ENCODE peak calls at places on chromosomes 12 and 14, in four cellular contexts. W is endothelial cell of umbilical vein, D is fibroblast of lung, X is astrocyte. A is an unnamed sample.

GRCh38 chr12:64127811-64128210 is 94.3 kb downstream of the KICS2 start:
- DNase-seq in W (no peak), X (no peak), D (no peak), A (no peak)

GRCh38 chr12:110330544-110330943 is 49.5 kb downstream of the ATP2A2 start:
- DNase-seq in X (peak), D (peak), W (no peak), A (peak)

GRCh38 chr12:34217660-34218059 is 195.4 kb downstream of the ALG10 start:
- DNase-seq in W (no peak), D (no peak), X (no peak), A (no peak)

GRCh38 chr12:110249105-110249504 is 31.9 kb upstream of the ATP2A2 start:
- DNase-seq in X (no peak), D (no peak), W (peak), A (no peak)

GRCh38 chr14:95526483-95527391 is 8.1 kb upstream of the GLRX5 start:
- DNase-seq in X (peak), D (peak), W (peak), A (no peak)

GRCh38 chr12:98418357-98419075 is 96.9 kb upstream of the TMPO start:
- DNase-seq in W (peak), D (peak), X (peak), A (peak)

GRCh38 chr12:31300783-31301182 is 25.2 kb downstream of the SINHCAF start:
- DNase-seq in W (no peak), X (no peak), D (no peak), A (no peak)

GRCh38 chr14:67738740-67739504 is 37.2 kb downstream of the RDH12 start:
- DNase-seq in X (peak), D (peak), W (no peak), A (peak)

GRCh38 chr12:45315462-45315861 is 99.6 kb downstream of the ANO6 start:
- DNase-seq in W (no peak), X (no peak), D (no peak), A (no peak)

GRCh38 chr12:67270622-67271021 is 1.5 kb downstream of the CAND1 start:
- DNase-seq in X (no peak), D (no peak), W (no peak), A (no peak)

GRCh38 chr12:66776974-66777373 is 98.1 kb upstream of the GRIP1 start:
- DNase-seq in W (no peak), D (no peak), X (no peak), A (no peak)

GRCh38 chr14:71692496-71692895 is 239.7 kb upstream of the RGS6 start:
- DNase-seq in D (peak), X (peak), W (peak), A (peak)

GRCh38 chr14:104876251-104876699 is 11.2 kb downstream of the CEP170B start:
- DNase-seq in X (no peak), D (no peak), W (no peak), A (no peak)

GRCh38 chr12:14946856-14947255 is 8.5 kb upstream of the ERP27 start:
- DNase-seq in W (peak), X (no peak), D (no peak), A (no peak)

GRCh38 chr12:53097207-53097563 is 282 bp upstream of the IGFBP6 start:
- DNase-seq in D (peak), X (peak), W (peak), A (peak)

GRCh38 chr12:51025748-51026654 is at the start of gene SLC11A2:
- DNase-seq in X (peak), W (peak), D (peak), A (peak)

GRCh38 chr12:40569626-40570179 is 122.5 kb upstream of the CNTN1 start:
- DNase-seq in X (peak), D (peak), W (no peak), A (no peak)

GRCh38 chr14:50615566-50615965 is 52.5 kb downstream of the SAV1 start:
- DNase-seq in X (no peak), D (no peak), W (no peak), A (peak)

GRCh38 chr12:40292788-40293429 is 68.1 kb downstream of the LRRK2 start:
- DNase-seq in W (no peak), D (no peak), X (no peak), A (no peak)

GRCh38 chr12:31629756-31630732 is 29.4 kb upstream of the ETFBKMT start:
- DNase-seq in W (peak), X (peak), D (peak), A (no peak)

GRCh38 chr14:106662947-106663346 is 1136.6 kb downstream of the TMEM121 start:
- DNase-seq in D (no peak), W (no peak), X (no peak), A (no peak)

GRCh38 chr12:39553476-39553875 is 66.1 kb downstream of the ABCD2 start:
- DNase-seq in W (no peak), D (no peak), X (no peak), A (no peak)

GRCh38 chr12:68611094-68611818 is 557 bp downstream of the RAP1B start:
- DNase-seq in W (peak), X (peak), D (peak), A (peak)

GRCh38 chr12:43736921-43737440 is 21.6 kb downstream of the PUS7L start:
- DNase-seq in W (no peak), X (peak), D (peak), A (no peak)

GRCh38 chr12:120662879-120663278 is 22.5 kb downstream of the CABP1 start:
- DNase-seq in D (no peak), X (no peak), W (no peak), A (no peak)

GRCh38 chr14:43258396-43258795 is 1248.7 kb downstream of the FSCB start:
- DNase-seq in W (no peak), X (no peak), D (no peak), A (no peak)

GRCh38 chr14:77087631-77088030 is 10.4 kb upstream of the CIPC start:
- DNase-seq in X (no peak), D (no peak), W (no peak), A (no peak)
- H3K27ac ChIP-seq in X (no peak), D (no peak), W (no peak), A (no peak)

GRCh38 chr12:89350661-89351488 is 1.4 kb downstream of the DUSP6 start:
- DNase-seq in D (peak), W (peak), X (no peak), A (peak)
- TF ChIP-seq EZH2 in D (no peak), W (no peak), X (no peak), A (no peak)

GRCh38 chr12:75684678-75685620 is 173.5 kb upstream of the KRR1 start:
- DNase-seq in D (peak), X (peak), W (no peak), A (no peak)
- TF ChIP-seq CTCF in D (no peak), X (no peak), W (no peak), A (no peak)

DNA sequence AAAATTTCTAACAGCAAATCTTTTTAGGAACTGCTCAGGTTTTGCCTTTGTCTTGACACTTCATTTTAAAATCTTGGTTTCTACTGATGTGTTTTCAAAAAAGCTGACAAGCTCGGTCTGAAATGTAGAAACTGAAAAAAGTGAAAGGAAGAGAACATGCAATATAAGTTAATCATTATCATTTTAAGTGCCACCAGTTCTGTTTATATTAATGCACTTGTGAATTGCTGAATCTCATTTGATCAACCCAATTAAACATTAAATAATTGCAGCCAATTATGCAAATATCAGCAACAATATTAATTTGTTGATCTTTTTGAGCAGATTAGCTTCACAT is 133.8 kb downstream of the BCAT1 start:
- DNase-seq in W (no peak), X (no peak), D (no peak), A (no peak)
- H3K27ac ChIP-seq in W (no peak), X (no peak), D (no peak), A (no peak)

GRCh38 chr12:32870716-32871115 is 25.9 kb downstream of the PKP2 start:
- DNase-seq in X (no peak), D (no peak), W (no peak), A (no peak)
- TF ChIP-seq EZH2 in X (no peak), D (no peak), W (no peak), A (no peak)

GRCh38 chr12:109121346-109121880 is 5.0 kb downstream of the ACACB start:
- DNase-seq in W (no peak), X (no peak), D (no peak), A (no peak)
- TF ChIP-seq CTCF in W (no peak), X (no peak), D (no peak), A (no peak)

DNA sequence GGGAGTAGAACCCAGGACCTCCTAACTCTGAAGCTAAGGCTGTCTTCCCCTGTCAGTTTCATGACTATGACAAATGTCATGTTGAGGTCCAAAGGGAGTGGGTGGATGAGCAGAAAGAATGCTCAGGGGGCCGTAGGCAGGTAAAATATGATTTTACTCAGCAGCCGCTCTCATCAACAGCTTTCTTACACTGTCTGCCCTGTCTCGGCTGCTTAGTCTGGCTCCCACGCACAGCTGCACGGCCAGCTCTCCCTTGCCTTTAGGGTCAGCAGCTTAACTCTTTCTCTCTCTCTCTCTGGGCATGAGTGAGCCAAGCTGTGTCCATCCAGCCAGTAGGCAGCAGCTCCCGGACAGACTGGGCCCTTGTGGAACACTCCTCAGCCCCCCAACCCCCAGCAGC is 95.2 kb downstream of the GCH1 start:
- DNase-seq in W (no peak), X (no peak), D (no peak), A (no peak)
- H3K27ac ChIP-seq in W (no peak), X (no peak), D (no peak), A (no peak)

A was measured in A673.